ENCODE peak calls at places on chromosomes 6 and 20, in four cellular contexts. P is GM23248, B is left ventricle myocardium inferior, R is HCT116. T is an unnamed sample.

GRCh38 chr20:39412091-39412490 is 449.9 kb downstream of the DHX35 start:
- DNase-seq in P (no peak), B (no peak), R (no peak), T (no peak)

GRCh38 chr6:21022343-21023107 is 488.3 kb downstream of the CDKAL1 start:
- DNase-seq in P (no peak), B (no peak), R (peak; percentile 85), T (no peak)

GRCh38 chr6:169864148-169865030 is 113.0 kb downstream of the ERMARD start:
- DNase-seq in P (no peak), B (no peak), R (no peak), T (no peak)

GRCh38 chr6:2940010-2940850 is 31.1 kb downstream of the SERPINB6 start:
- DNase-seq in P (no peak), B (no peak), R (no peak), T (no peak)

GRCh38 chr20:21512634-21513180 is 1.2 kb downstream of the NKX2-2 start:
- DNase-seq in P (no peak), B (no peak), R (no peak), T (no peak)

GRCh38 chr6:70151616-70152015 is 151.3 kb downstream of the COL9A1 start:
- DNase-seq in P (peak; percentile 38), B (no peak), R (no peak), T (no peak)

GRCh38 chr20:19099586-19100555 is 112.6 kb upstream of the SLC24A3 start:
- DNase-seq in P (no peak), B (no peak), R (no peak), T (no peak)

GRCh38 chr6:151722342-151722741 is 85.1 kb upstream of the ESR1 start:
- DNase-seq in P (no peak), B (no peak), R (no peak), T (no peak)

GRCh38 chr20:10303852-10304251 is 85.2 kb downstream of the SNAP25 start:
- DNase-seq in P (no peak), B (no peak), R (no peak), T (no peak)

GRCh38 chr6:163539101-163539762 is 124.7 kb downstream of the QKI start:
- DNase-seq in P (no peak), B (no peak), R (no peak), T (no peak)

GRCh38 chr6:162151050-162151658 is 576.4 kb downstream of the PRKN start:
- DNase-seq in P (peak; percentile 44), B (no peak), R (no peak), T (no peak)

GRCh38 chr20:2132461-2132901 is 30.9 kb downstream of the STK35 start:
- DNase-seq in P (peak; percentile 72), B (no peak), R (peak; percentile 19), T (no peak)

GRCh38 chr6:30490031-30490876 is 945 bp downstream of the HLA-E start:
- DNase-seq in P (peak; percentile 86), B (peak; percentile 70), R (no peak), T (peak; percentile 62)

GRCh38 chr6:30491963-30492616 is 2.8 kb downstream of the HLA-E start:
- DNase-seq in P (no peak), B (no peak), R (no peak), T (no peak)

GRCh38 chr6:30495993-30496392 is 6.7 kb downstream of the HLA-E start:
- DNase-seq in P (no peak), B (no peak), R (no peak), T (no peak)

GRCh38 chr6:30494275-30494990 is 5.1 kb downstream of the HLA-E start:
- DNase-seq in P (no peak), B (no peak), R (no peak), T (no peak)

GRCh38 chr6:30493643-30494250 is 4.4 kb downstream of the HLA-E start:
- DNase-seq in P (no peak), B (no peak), R (no peak), T (no peak)
- H3K27ac ChIP-seq in P (no peak overlapping the region), B (no peak overlapping the region), R (no peak overlapping the region), T (no peak overlapping the region)

DNA sequence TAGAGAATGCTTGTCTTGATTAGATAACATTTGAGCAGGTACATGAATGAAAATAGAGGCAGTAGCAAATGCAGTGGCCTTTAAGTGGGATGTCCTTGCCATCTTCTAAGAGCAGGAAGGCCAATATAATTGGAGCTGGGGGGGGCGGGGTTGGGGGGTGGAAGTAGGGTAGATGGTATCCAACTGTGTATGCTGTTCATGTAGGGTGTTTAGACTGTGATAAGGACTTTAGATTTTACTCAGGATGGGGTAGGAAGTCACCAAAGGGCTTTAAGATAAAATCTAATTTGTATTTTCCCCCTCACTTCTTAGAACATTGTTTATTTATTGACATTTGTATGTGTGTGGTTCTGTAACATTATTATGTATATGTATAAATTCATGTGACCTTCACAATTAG is 12.0 kb downstream of the TAB2 start:
- DNase-seq in P (no peak), B (no peak), R (no peak), T (no peak)
- H3K4me1 ChIP-seq in P (peaks cover 46% of the 10 kb centered on the region), B (peaks cover 92% of the 10 kb centered on the region), R (peaks cover 22% of the 10 kb centered on the region), T (peaks cover 58% of the 10 kb centered on the region)

GRCh38 chr6:222468-222867 is 69.8 kb upstream of the DUSP22 start:
- DNase-seq in P (no peak), B (no peak), R (no peak), T (no peak)

GRCh38 chr6:220312-220711 is 72.0 kb upstream of the DUSP22 start:
- DNase-seq in P (no peak), B (no peak), R (no peak), T (no peak)

GRCh38 chr6:221531-222349 is 70.5 kb upstream of the DUSP22 start:
- DNase-seq in P (no peak), B (no peak), R (no peak), T (no peak)

GRCh38 chr6:219641-220198 is 72.6 kb upstream of the DUSP22 start:
- DNase-seq in P (peak; percentile 65), B (peak; percentile 64), R (no peak), T (no peak)

GRCh38 chr6:220736-221475 is 71.4 kb upstream of the DUSP22 start:
- DNase-seq in P (peak; percentile 30), B (no peak), R (no peak), T (no peak)
- H3K27ac ChIP-seq in P (no peak overlapping the region), B (no peak overlapping the region), R (no peak overlapping the region), T (no peak overlapping the region)

DNA sequence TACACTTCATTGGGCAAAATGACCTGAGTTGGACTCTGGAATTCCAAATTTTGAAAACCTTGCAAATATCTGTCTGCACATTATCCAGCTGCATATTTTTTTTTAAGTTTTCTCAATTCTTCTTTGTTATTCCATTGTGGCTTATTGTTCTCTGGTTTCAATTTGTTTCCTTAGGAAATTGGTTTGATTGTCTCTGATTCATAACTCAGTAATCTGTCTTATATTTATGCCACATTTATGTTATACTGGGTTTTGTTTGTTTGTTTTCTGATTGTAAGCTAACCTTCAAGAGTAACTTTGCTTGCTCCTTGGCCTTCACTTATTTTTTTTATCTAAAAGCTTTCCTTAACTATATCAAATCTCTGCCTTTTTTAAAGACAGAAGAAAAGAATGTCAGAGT is 193.3 kb upstream of the PLCB4 start:
- DNase-seq in P (peak; percentile 3), B (no peak), R (no peak), T (no peak)
- H3K4me1 ChIP-seq in P (no peaks in the 10 kb centered on the region), B (no peaks in the 10 kb centered on the region), R (no peaks in the 10 kb centered on the region), T (no peaks in the 10 kb centered on the region)

GRCh38 chr6:36852481-36853147 is 13.4 kb upstream of the CPNE5 start:
- DNase-seq in P (peak; percentile 92), B (no peak), R (no peak), T (no peak)
- H3K27ac ChIP-seq in P (peak overlapping the region; percentile 85), B (peak overlapping the region; percentile 92), R (no peak overlapping the region), T (peak overlapping the region; percentile 85)

DNA sequence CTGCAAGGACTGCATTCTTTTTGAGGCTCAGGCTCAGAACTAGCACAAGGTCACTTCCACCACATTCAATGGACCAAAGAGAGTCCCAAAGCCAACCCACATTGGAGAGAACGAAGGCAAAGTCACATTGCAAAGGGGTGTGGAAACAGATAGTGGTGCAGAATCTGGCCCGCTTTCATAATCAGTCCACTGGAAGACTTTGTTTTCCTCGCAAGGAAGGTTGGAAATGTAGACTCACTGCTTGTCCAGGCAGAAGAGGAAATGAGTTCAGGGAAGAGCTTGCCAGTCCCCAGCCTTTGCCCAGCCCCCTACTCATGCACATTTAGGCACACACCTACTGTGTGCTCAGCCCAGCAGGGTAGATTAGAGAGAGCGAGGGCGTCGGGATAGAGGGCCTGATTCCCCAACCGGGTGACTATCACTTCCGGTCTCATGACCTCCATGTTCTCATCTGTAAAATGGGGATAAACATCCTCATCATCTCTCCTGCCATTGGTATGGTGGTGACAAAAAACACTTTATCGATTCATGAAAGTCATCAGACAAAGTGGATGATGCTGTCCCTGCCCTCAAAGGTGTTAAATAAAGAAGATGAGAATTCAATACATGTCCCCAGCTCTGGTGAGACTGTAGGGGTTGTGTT is 24.3 kb upstream of the CCN5 start:
- DNase-seq in P (peak; percentile 56), B (no peak), R (no peak), T (no peak)
- H3K4me1 ChIP-seq in P (peaks cover 48% of the 10 kb centered on the region), B (peaks cover 73% of the 10 kb centered on the region), R (peaks cover 18% of the 10 kb centered on the region), T (no peaks in the 10 kb centered on the region)

GRCh38 chr20:32761831-32762753 is at the start of gene DNMT3B:
- DNase-seq in P (peak; percentile 88), B (peak; percentile 83), R (peak; percentile 41), T (peak; percentile 87)
- H3K27ac ChIP-seq in P (no peak within 1 kb of the TSS), B (no peak within 1 kb of the TSS), R (peak within 1 kb of the TSS; percentile 83), T (no peak within 1 kb of the TSS)

DNA sequence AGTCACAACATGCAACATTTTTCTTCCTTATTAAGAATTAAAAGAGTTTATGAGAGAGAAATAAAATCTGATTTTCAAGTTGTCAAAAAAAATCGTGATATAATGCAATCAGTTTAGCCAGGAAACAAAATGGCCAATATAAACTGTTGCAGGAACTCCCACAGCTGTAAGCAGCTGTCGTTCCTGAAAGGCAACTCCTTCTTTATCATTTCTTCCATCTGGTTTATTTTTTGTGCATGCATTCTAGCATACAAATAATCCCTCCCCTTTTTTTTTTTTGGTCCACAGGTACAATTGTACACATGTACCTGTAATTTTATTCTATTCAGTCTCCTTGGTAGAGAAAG is 19.7 kb downstream of the TRAF3IP2 start:
- DNase-seq in P (no peak), B (no peak), R (no peak), T (no peak)
- H3K4me1 ChIP-seq in P (peaks cover 69% of the 10 kb centered on the region), B (peaks cover 77% of the 10 kb centered on the region), R (peaks cover 23% of the 10 kb centered on the region), T (peaks cover 26% of the 10 kb centered on the region)

DNA sequence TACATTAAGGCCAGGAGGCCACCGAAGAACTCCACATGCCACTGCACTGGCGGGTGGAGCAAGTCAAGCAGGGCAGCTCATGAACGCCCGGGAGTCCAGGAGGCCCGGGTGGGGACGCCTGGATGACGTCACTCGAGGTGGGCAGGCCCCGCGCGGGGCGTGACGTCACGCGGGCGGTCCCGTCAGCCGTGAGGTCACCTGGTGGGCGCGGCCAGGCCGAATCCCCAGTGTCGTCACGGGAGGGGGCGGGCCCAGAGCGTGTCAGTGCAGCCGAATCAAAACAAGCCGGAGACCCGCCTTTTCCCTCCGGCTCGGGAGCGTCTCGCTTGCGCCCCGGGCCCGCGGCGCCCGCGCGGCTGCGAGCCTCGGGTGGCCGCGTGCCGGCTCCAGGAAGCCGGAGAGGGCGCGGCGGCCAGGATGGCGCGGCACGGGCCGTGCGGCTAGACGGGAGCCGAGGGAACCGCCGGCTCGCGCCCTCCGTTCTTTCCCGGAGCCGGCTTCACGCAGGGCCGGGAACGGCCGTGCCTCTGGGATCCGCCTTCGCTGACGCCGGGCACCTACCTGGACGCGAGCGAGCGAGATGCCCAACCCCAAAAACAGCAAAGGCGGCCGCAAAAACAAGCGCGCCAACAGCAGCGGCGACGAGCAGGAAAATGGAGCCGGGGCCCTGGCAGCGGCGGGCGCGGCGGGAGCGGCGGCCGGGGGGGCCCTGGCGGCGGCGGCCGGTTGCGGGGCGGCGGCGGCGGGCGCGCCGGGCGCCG is at the start of gene HECA:
- DNase-seq in P (peak; percentile 98), B (peak; percentile 99), R (peak; percentile 88), T (peak; percentile 95)
- H3K27ac ChIP-seq in P (peak within 1 kb of the TSS; percentile 73), B (peak within 1 kb of the TSS; percentile 98), R (peak within 1 kb of the TSS; percentile 58), T (peak within 1 kb of the TSS; percentile 49)